ENCODE peak calls at places on chromosomes 5 and 9, in eight cellular contexts. I, W, K, Q, O, B, R and V are unnamed samples.

GRCh38 chr9:111153973-111154590 is 115.8 kb upstream of the LPAR1 start:
- DNase-seq in I (no peak), W (no peak), K (no peak), Q (no peak), O (peak; percentile 55), B (no peak), R (no peak), V (no peak)

GRCh38 chr5:139688712-139689413 is 40.7 kb downstream of the CXXC5 start:
- DNase-seq in I (no peak), W (no peak), K (no peak), Q (no peak), O (no peak), B (no peak), R (no peak), V (no peak)

GRCh38 chr5:171336486-171337206 is 27.6 kb downstream of the TLX3 start:
- DNase-seq in I (peak; percentile 39), W (peak; percentile 74), K (no peak), Q (no peak), O (peak; percentile 64), B (peak; percentile 11), R (no peak), V (peak; percentile 40)

GRCh38 chr9:136991993-136992818 is at the start of gene PAXX:
- DNase-seq in I (peak; percentile 91), W (peak; percentile 92), K (peak; percentile 94), Q (peak; percentile 86), O (peak; percentile 82), B (peak; percentile 81), R (peak; percentile 95), V (peak; percentile 96)

GRCh38 chr9:33022755-33023154 is 2.3 kb upstream of the DNAJA1 start:
- DNase-seq in I (no peak), W (no peak), K (no peak), Q (no peak), O (no peak), B (no peak), R (no peak), V (no peak)

GRCh38 chr9:35490155-35490909 is 421 bp downstream of the RUSC2 start:
- DNase-seq in I (peak; percentile 40), W (no peak), K (peak; percentile 29), Q (peak; percentile 40), O (no peak), B (no peak), R (peak; percentile 33), V (peak; percentile 51)

GRCh38 chr9:70590264-70590646 is 175.8 kb upstream of the KLF9 start:
- DNase-seq in I (no peak), W (no peak), K (no peak), Q (no peak), O (peak; percentile 70), B (no peak), R (no peak), V (no peak)

GRCh38 chr9:79581794-79582193 is 10.0 kb downstream of the TLE4 start:
- DNase-seq in I (no peak), W (peak; percentile 83), K (no peak), Q (no peak), O (peak; percentile 94), B (no peak), R (no peak), V (peak; percentile 68)

GRCh38 chr5:37448941-37449340 is 69.8 kb downstream of the WDR70 start:
- DNase-seq in I (no peak), W (peak; percentile 12), K (no peak), Q (no peak), O (peak; percentile 84), B (no peak), R (no peak), V (no peak)

GRCh38 chr5:154863291-154864080 is 5.1 kb downstream of the CNOT8 start:
- DNase-seq in I (no peak), W (no peak), K (no peak), Q (no peak), O (no peak), B (no peak), R (no peak), V (no peak)

GRCh38 chr9:2934241-2934650 is 90.4 kb upstream of the PUM3 start:
- DNase-seq in I (no peak), W (no peak), K (no peak), Q (no peak), O (no peak), B (no peak), R (no peak), V (no peak)

GRCh38 chr9:22244141-22245011 is 202.2 kb upstream of the DMRTA1 start:
- DNase-seq in I (peak; percentile 6), W (peak; percentile 77), K (no peak), Q (no peak), O (peak; percentile 63), B (no peak), R (peak; percentile 45), V (peak; percentile 70)

GRCh38 chr5:84830265-84830664 is 445.6 kb upstream of the EDIL3 start:
- DNase-seq in I (no peak), W (no peak), K (no peak), Q (no peak), O (no peak), B (no peak), R (no peak), V (no peak)

GRCh38 chr5:57414857-57415256 is 67.8 kb downstream of the ACTBL2 start:
- DNase-seq in I (no peak), W (no peak), K (no peak), Q (no peak), O (peak; percentile 22), B (no peak), R (no peak), V (no peak)

GRCh38 chr9:28329323-28329722 is 756.0 kb upstream of the C9orf72 start:
- DNase-seq in I (no peak), W (no peak), K (no peak), Q (no peak), O (no peak), B (no peak), R (no peak), V (no peak)

GRCh38 chr5:84274585-84275468 is 109.9 kb downstream of the EDIL3 start:
- DNase-seq in I (peak; percentile 50), W (peak; percentile 62), K (peak; percentile 15), Q (peak; percentile 28), O (peak; percentile 28), B (no peak), R (peak; percentile 59), V (peak; percentile 42)

GRCh38 chr5:122839731-122840130 is 5.7 kb upstream of the SNX24 start:
- DNase-seq in I (no peak), W (no peak), K (no peak), Q (no peak), O (peak; percentile 34), B (no peak), R (no peak), V (no peak)

GRCh38 chr9:82880353-82880752 is 182.6 kb downstream of the RASEF start:
- DNase-seq in I (no peak), W (no peak), K (no peak), Q (no peak), O (no peak), B (no peak), R (no peak), V (no peak)

DNA sequence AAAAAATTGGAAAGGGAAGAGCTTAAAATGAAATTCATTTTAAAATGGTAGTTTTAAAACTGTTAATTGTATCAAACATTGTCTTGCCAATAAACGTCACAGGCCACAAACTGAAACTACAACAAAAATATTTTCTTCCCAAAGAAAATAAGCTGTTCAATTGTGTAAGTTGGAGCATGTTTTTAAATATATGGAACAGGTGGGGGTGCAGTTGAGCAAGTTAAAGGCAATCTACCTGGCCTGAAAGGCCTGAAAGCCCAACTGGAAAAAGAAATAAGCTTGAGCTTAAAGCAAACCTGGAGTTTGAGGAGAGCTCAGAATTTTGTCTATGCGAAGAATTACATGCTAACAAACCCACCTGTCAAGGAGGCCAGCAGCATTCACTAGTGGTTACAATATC is 439.5 kb downstream of the ACTL7B start:
- DNase-seq in I (no peak), W (peak; percentile 6), K (no peak), Q (no peak), O (peak; percentile 7), B (no peak), R (no peak), V (peak; percentile 19)
- TF ChIP-seq CTCF in I (no peak), W (no peak), K (no peak), Q (no peak), O (no peak), B (no peak), R (no peak), V (no peak)

GRCh38 chr5:14463629-14464028 is 118.0 kb upstream of the OTULINL start:
- DNase-seq in I (no peak), W (peak; percentile 82), K (no peak), Q (no peak), O (peak; percentile 75), B (peak; percentile 60), R (peak; percentile 76), V (peak; percentile 58)
- H3K27ac ChIP-seq in I (no peak overlapping the region), W (no peak overlapping the region), K (peak overlapping the region; percentile 20), Q (no peak overlapping the region), O (peak overlapping the region; percentile 13), B (peak overlapping the region; percentile 38), R (peak overlapping the region; percentile 61), V (peak overlapping the region; percentile 74)

DNA sequence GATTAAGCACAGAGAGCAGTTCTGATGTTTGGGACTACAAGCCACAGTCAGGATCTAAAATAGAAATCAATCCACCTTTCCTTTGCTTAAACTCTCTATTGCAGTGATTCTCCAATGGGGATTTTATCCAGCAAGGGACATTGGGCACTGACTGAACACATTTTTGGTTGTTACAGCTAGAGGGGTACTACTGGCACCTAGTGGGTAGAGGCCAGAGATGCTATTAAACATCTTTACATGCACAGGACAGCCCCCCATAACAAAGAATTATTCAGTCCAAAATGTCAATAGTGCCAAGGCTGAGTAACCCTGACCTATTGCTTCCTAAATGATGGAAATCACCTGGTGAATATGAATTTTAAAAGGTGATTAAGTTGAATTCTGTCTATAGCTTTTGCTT is 12.0 kb downstream of the ZNF622 start:
- DNase-seq in I (no peak), W (no peak), K (no peak), Q (no peak), O (no peak), B (no peak), R (no peak), V (no peak)
- TF ChIP-seq CTCF in I (no peak), W (no peak), K (peak; percentile 47), Q (no peak), O (no peak), B (no peak), R (no peak), V (peak; percentile 21)

GRCh38 chr5:178797101-178797521 is 62.6 kb upstream of the ZNF354B start:
- DNase-seq in I (no peak), W (no peak), K (no peak), Q (no peak), O (no peak), B (no peak), R (no peak), V (no peak)

GRCh38 chr5:178796165-178796945 is 63.4 kb upstream of the ZNF354B start:
- DNase-seq in I (no peak), W (no peak), K (no peak), Q (no peak), O (no peak), B (no peak), R (no peak), V (no peak)

GRCh38 chr5:178797546-178798105 is 62.1 kb upstream of the ZNF354B start:
- DNase-seq in I (no peak), W (no peak), K (no peak), Q (no peak), O (no peak), B (no peak), R (no peak), V (no peak)

DNA sequence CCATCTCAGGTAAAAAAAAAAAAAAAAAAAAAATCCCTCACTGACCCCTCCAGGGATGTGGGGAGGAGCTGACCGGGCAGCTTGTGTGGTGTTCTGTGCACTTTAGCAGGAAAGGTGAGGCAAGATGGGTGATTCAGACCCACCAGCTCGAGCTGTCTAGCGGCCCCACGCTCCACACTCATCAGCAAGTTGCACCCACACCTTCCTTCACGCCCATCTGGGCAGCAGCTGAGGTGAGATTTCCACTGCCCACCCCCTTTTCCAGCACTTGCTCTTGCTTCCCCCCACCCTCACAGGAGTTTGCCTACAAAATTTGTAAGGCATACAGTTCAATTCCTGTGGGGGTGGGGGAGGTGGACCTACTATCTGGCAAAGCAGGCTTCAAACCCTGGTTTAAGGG is 58.7 kb upstream of the ZNF354B start:
- DNase-seq in I (no peak), W (no peak), K (no peak), Q (no peak), O (no peak), B (no peak), R (no peak), V (no peak)
- H3K27ac ChIP-seq in I (no peak overlapping the region), W (no peak overlapping the region), K (no peak overlapping the region), Q (no peak overlapping the region), O (no peak overlapping the region), B (no peak overlapping the region), R (no peak overlapping the region), V (no peak overlapping the region)